ENCODE peak calls at places on chromosomes 6 and 20, in four cellular contexts. H is foreskin keratinocyte, U is lung, O is lower leg skin. S is an unnamed sample.

GRCh38 chr20:58619847-58620431 is 31.1 kb upstream of the STX16 start:
- DNase-seq in H (peak), U (no peak), O (no peak), S (no peak)

GRCh38 chr6:69758214-69758613 is 38.6 kb downstream of the LMBRD1 start:
- DNase-seq in H (no peak), O (no peak), U (no peak), S (no peak)

GRCh38 chr6:117992856-117993255 is 85.8 kb downstream of the SLC35F1 start:
- DNase-seq in O (no peak), U (no peak), H (no peak), S (no peak)

GRCh38 chr6:155414049-155414448 is 41.6 kb downstream of the NOX3 start:
- DNase-seq in H (no peak), U (no peak), O (no peak), S (no peak)

GRCh38 chr20:15854871-15855270 is 718.4 kb downstream of the KIF16B start:
- DNase-seq in U (no peak), O (no peak), H (no peak), S (no peak)

GRCh38 chr6:35139924-35140524 is 1.1 kb downstream of the TCP11 start:
- DNase-seq in H (no peak), U (no peak), O (no peak), S (no peak)

GRCh38 chr6:128605961-128606360 is 85.6 kb upstream of the PTPRK start:
- DNase-seq in H (peak), U (no peak), O (no peak), S (no peak)

GRCh38 chr6:93701526-93701925 is 282.2 kb upstream of the EPHA7 start:
- DNase-seq in U (no peak), H (no peak), O (no peak), S (no peak)

GRCh38 chr6:119587537-119587936 is 238.0 kb upstream of the MAN1A1 start:
- DNase-seq in U (no peak), H (peak), O (no peak), S (no peak)

GRCh38 chr6:6176132-6176531 is 144.3 kb downstream of the F13A1 start:
- DNase-seq in H (no peak), U (no peak), O (no peak), S (no peak)

GRCh38 chr20:52889225-52889624 is 82.9 kb upstream of the TSHZ2 start:
- DNase-seq in O (no peak), U (no peak), H (peak), S (no peak)

GRCh38 chr6:51619042-51619799 is 468.2 kb downstream of the PKHD1 start:
- DNase-seq in H (peak), U (no peak), O (no peak), S (no peak)

GRCh38 chr6:51613558-51613957 is 473.9 kb downstream of the PKHD1 start:
- DNase-seq in O (no peak), H (no peak), U (no peak), S (no peak)

GRCh38 chr6:51614725-51615124 is 472.7 kb downstream of the PKHD1 start:
- DNase-seq in O (no peak), U (no peak), H (no peak), S (no peak)

DNA sequence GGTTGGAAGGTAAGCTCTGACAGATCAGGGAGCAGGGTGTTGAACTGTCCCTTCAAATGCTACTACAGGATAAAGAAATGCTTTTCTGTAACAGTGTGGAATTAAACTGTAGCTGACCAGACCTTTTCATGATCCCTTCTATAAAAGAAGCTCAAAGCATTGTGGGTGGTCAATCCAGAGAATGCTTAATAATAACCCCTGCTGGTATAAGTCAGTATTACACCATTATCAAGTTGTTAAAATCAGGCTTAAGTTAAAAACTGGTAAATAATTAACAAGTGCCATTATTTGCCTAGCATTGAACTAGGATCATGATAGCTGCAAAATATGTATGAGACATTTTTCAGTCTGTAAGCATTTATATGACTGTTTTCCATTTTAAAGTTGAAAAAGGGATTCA is 468.9 kb downstream of the PKHD1 start:
- DNase-seq in H (no peak), U (no peak), O (no peak), S (no peak)
- TF ChIP-seq CTCF in H (peak), U (no peak), O (no peak), S (no peak)

GRCh38 chr6:20870493-20870892 is 336.2 kb downstream of the CDKAL1 start:
- DNase-seq in O (no peak), H (no peak), U (no peak), S (no peak)

GRCh38 chr6:20876016-20876415 is 341.8 kb downstream of the CDKAL1 start:
- DNase-seq in U (no peak), H (no peak), O (no peak), S (no peak)

GRCh38 chr6:20877008-20877937 is 343.0 kb downstream of the CDKAL1 start:
- DNase-seq in H (peak), O (peak), U (peak), S (no peak)

GRCh38 chr6:20875369-20875963 is 341.2 kb downstream of the CDKAL1 start:
- DNase-seq in U (no peak), O (no peak), H (no peak), S (no peak)

DNA sequence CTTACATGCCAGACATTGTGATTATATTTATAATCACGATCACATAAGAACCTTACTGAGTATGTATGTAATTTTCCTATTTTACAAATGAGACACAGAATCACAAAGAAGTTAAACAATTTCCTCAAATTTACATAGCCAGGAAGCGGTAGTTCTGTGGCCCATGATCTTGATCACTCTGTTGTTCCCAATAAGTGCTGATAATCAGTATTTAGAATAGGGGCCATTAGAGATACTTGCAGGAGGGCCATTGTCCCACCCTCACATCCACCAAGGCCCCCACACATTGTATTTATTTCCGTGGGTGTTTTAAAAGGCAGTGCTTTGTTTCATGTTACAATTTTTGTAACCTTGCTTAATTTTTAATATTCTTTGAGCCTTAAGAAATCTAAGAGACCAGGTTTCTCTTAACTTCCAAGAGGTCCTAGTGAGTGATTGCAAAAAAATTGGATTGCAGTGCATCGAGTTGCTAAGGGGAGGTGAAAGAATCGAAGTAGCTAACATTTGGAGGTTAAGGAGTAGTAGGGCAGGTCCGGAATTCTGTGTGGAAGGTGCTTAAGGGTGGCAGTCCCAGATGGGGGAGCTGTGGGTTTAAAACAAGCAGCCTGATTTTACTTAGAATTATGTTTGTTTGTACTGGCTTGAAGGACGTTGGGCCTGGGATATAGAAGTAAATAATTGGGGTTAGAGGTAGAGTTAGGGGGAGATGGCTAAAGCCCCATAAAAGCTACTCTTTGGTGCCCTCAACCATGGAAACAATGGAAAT is 339.4 kb downstream of the CDKAL1 start:
- DNase-seq in U (no peak), O (no peak), H (no peak), S (no peak)
- TF ChIP-seq CTCF in U (no peak), O (no peak), H (peak), S (no peak)

GRCh38 chr6:90605749-90606344 is 19.0 kb upstream of the MAP3K7 start:
- DNase-seq in O (no peak), U (no peak), H (no peak), S (no peak)

GRCh38 chr6:90610671-90611542 is 24.0 kb upstream of the MAP3K7 start:
- DNase-seq in U (no peak), H (no peak), O (peak), S (no peak)

GRCh38 chr6:90611996-90612690 is 25.3 kb upstream of the MAP3K7 start:
- DNase-seq in O (no peak), U (no peak), H (no peak), S (no peak)

GRCh38 chr6:90610291-90610670 is 23.4 kb upstream of the MAP3K7 start:
- DNase-seq in U (no peak), H (no peak), O (no peak), S (no peak)

DNA sequence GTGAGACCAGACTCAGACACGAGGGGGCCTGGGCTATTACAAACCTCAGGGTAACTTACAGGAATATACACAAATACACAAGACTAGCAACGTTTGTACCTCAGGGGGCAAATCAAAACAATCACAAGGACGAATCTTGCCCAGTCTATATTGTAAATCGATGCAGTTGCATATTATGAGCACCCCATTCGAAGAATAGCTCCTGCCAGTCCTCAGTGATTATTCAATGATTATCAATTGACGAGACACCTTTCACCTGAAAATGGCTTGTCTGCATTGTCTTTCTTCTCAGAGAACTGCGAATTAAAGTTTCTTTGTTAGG is 24.6 kb upstream of the MAP3K7 start:
- DNase-seq in H (no peak), U (no peak), O (no peak), S (no peak)
- TF ChIP-seq CTCF in H (no peak), U (no peak), O (no peak), S (no peak)

GRCh38 chr20:62694106-62694505 is 14.5 kb upstream of the NTSR1 start:
- DNase-seq in H (no peak), O (no peak), U (no peak), S (no peak)
- TF ChIP-seq CTCF in H (no peak), O (no peak), U (no peak), S (no peak)

DNA sequence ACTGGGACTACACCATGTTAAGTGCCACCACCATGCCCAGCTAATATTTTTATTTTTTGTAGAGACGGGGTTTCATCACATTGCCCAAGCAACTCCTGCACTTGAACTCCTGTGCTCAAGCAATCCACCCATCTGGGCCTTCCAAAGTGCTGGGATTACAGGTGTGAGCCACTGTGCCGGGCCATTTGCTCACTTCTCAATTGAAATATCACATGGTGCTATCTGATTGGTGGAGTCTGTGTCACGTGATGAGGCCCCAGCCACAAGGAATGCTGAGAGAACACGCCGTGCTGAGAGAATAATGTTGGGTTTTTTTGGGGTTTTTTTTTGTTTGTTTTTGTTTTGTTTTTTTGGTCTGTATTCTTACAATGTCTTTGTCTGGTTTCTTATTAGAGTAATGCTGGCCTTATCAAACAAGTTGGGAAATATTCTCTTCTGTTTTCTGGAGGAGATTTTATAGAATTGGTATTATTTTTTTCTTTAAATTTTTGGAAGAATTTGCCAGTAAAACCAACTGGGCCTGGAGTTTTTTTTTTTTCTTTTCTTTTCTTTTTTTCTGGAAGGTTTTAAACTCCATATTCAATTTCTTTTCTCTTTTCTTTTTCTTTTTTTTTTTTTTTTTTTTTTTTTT is 183.2 kb upstream of the KCNG1 start:
- DNase-seq in U (no peak), H (no peak), O (peak), S (no peak)
- TF ChIP-seq CTCF in U (no peak), H (no peak), O (no peak), S (no peak)

DNA sequence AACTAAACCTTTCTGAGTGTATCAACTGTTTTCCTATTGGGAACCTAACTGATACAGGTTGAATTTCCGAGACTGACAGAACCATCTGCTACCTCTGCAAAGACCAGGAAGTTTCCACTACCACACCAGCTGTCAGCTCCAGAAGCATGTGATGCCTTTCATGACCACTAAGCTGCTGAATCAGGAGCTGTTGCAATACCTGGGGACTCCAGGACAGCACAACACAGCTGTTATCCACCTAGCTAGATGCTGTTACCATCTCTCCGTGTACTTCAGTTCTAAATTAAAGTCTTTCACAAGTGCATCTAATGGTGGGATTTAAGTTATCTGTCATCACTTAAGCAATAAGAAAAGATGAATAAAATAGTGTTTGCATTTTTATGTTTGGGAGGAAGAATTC is 158.2 kb upstream of the IMPG1 start:
- DNase-seq in H (no peak), U (no peak), O (no peak), S (no peak)
- TF ChIP-seq CTCF in H (no peak), U (no peak), O (no peak), S (no peak)

DNA sequence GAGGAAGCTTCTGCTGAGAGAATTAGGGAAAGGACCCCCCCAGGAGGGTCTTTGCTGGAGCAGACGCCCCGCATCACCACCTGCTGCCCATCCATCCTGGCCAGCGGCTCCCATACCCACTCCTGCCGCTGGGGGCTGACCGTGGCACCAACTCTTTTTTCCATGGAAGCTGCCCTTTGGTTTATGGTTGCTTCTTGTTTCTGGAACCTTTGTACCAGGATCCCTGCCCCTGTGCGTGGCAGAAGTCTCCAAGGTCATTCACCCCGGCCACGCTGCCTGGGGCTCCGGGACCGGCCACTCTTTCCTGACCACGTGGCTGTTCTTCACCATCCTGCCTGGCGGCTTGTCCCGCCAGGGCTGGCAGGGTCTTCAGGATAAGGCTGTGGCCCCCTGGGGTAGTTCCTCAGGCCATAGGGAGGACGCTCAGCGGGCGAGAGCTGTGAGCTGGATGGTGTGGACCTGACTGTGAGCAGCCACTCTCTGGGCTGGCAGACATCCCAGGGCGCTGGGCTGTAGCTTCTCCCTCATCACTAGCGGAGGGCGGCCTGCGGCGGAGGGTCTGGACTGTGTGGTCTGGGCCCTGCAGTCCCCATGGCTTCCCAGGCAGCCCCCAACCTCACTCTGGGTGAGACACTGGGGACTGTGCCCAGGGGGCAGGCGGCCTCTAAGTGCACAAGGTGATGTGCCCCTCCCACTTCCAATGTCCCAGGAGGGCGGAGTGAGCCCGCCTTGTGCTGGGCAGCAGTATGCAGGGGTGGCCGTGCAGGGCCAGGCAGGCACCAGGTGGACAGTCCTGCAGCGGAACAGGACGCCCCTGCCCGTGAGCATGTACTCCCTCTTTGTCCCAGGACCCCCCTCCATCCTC is 22.8 kb upstream of the RBBP8NL start:
- DNase-seq in O (no peak), H (no peak), U (no peak), S (no peak)
- TF ChIP-seq CTCF in O (no peak), H (no peak), U (no peak), S (no peak)

S was measured in omental fat pad.